ENCODE peak calls at places on chromosomes 7 and 10, in four cellular contexts. A, G, Y and L are unnamed samples.

GRCh38 chr10:44071479-44071878 is 313.4 kb downstream of the CXCL12 start:
- DNase-seq in A (no peak), G (no peak), Y (no peak), L (no peak)

GRCh38 chr10:42753126-42753506 is 29.5 kb upstream of the BMS1 start:
- DNase-seq in A (no peak), G (peak; percentile 26), Y (peak; percentile 55), L (peak; percentile 71)

GRCh38 chr10:109957092-109957797 is 33.9 kb upstream of the XPNPEP1 start:
- DNase-seq in A (peak; percentile 55), G (no peak), Y (no peak), L (no peak)

GRCh38 chr7:155750255-155751125 is 61.8 kb downstream of the SHH start:
- DNase-seq in A (no peak), G (no peak), Y (no peak), L (no peak)

GRCh38 chr10:92750788-92751533 is 61.2 kb downstream of the HHEX start:
- DNase-seq in A (no peak), G (no peak), Y (no peak), L (no peak)

GRCh38 chr10:77087406-77087805 is 550.2 kb downstream of the KCNMA1 start:
- DNase-seq in A (no peak), G (no peak), Y (no peak), L (no peak)

GRCh38 chr7:36440880-36441279 is 51.2 kb downstream of the ANLN start:
- DNase-seq in A (peak; percentile 22), G (peak; percentile 19), Y (no peak), L (no peak)

GRCh38 chr10:31000867-31001266 is 30.8 kb downstream of the ZNF438 start:
- DNase-seq in A (no peak), G (no peak), Y (no peak), L (peak; percentile 89)

GRCh38 chr10:115762029-115762428 is 511.0 kb downstream of the GFRA1 start:
- DNase-seq in A (no peak), G (no peak), Y (no peak), L (no peak)

GRCh38 chr10:84925495-84925894 is 597.1 kb downstream of the CCSER2 start:
- DNase-seq in A (no peak), G (no peak), Y (no peak), L (no peak)

GRCh38 chr10:96341219-96342182 is 17.3 kb downstream of the OPALIN start:
- DNase-seq in A (no peak), G (no peak), Y (no peak), L (no peak)

GRCh38 chr10:14146005-14146404 is 184.7 kb downstream of the FRMD4A start:
- DNase-seq in A (no peak), G (no peak), Y (no peak), L (no peak)

GRCh38 chr10:35019037-35019794 is 70.9 kb downstream of the CUL2 start:
- DNase-seq in A (no peak), G (no peak), Y (no peak), L (no peak)